ENCODE peak calls at places on chromosomes 7 and 10, in six cellular contexts. One of them, this sample, is unnamed.

GRCh38 chr10:30645340-30645827 is 15.8 kb upstream of the LYZL2 start:
- DNase-seq in A549: peak; percentile 34
- DNase-seq in H9: peak; percentile 41
- DNase-seq in neural progenitor cell: peak; percentile 68
- DNase-seq in IMR-90: peak; percentile 47
- DNase-seq in H1: no peak
- DNase-seq in this sample: no peak

GRCh38 chr10:33087922-33088321 is 129.9 kb upstream of the ITGB1 start:
- DNase-seq in A549: no peak
- DNase-seq in H9: no peak
- DNase-seq in neural progenitor cell: no peak
- DNase-seq in IMR-90: no peak
- DNase-seq in H1: no peak
- DNase-seq in this sample: no peak

GRCh38 chr7:132492841-132493445 is 83.3 kb downstream of the PLXNA4 start:
- DNase-seq in A549: no peak
- DNase-seq in H9: no peak
- DNase-seq in neural progenitor cell: no peak
- DNase-seq in IMR-90: no peak
- DNase-seq in H1: no peak
- DNase-seq in this sample: no peak

GRCh38 chr7:63900394-63901203 is 98.0 kb upstream of the ZNF722 start:
- DNase-seq in A549: peak; percentile 38
- DNase-seq in H9: no peak
- DNase-seq in neural progenitor cell: no peak
- DNase-seq in IMR-90: no peak
- DNase-seq in H1: no peak
- DNase-seq in this sample: no peak

GRCh38 chr10:112783653-112784426 is 166.2 kb upstream of the TCF7L2 start:
- DNase-seq in A549: no peak
- DNase-seq in H9: no peak
- DNase-seq in neural progenitor cell: peak; percentile 37
- DNase-seq in IMR-90: no peak
- DNase-seq in H1: no peak
- DNase-seq in this sample: no peak

GRCh38 chr7:157757776-157758467 is 421.1 kb downstream of the DNAJB6 start:
- DNase-seq in A549: no peak
- DNase-seq in H9: peak; percentile 43
- DNase-seq in neural progenitor cell: no peak
- DNase-seq in IMR-90: no peak
- DNase-seq in H1: no peak
- DNase-seq in this sample: no peak

GRCh38 chr7:83655951-83656556 is 7.1 kb upstream of the SEMA3E start:
- DNase-seq in A549: peak; percentile 70
- DNase-seq in H9: no peak
- DNase-seq in neural progenitor cell: peak; percentile 54
- DNase-seq in IMR-90: peak; percentile 61
- DNase-seq in H1: no peak
- DNase-seq in this sample: peak; percentile 42

GRCh38 chr7:157224627-157225026 is 85.9 kb downstream of the UBE3C start:
- DNase-seq in A549: peak; percentile 65
- DNase-seq in H9: no peak
- DNase-seq in neural progenitor cell: no peak
- DNase-seq in IMR-90: peak; percentile 59
- DNase-seq in H1: no peak
- DNase-seq in this sample: no peak

GRCh38 chr7:77543910-77544309 is 6.8 kb downstream of the PTPN12 start:
- DNase-seq in A549: no peak
- DNase-seq in H9: no peak
- DNase-seq in neural progenitor cell: no peak
- DNase-seq in IMR-90: no peak
- DNase-seq in H1: no peak
- DNase-seq in this sample: no peak

GRCh38 chr7:125061776-125062397 is 132.3 kb upstream of the POT1 start:
- DNase-seq in A549: peak; percentile 45
- DNase-seq in H9: no peak
- DNase-seq in neural progenitor cell: peak; percentile 7
- DNase-seq in IMR-90: peak; percentile 41
- DNase-seq in H1: no peak
- DNase-seq in this sample: peak; percentile 44

GRCh38 chr7:21429021-21429420 is 1.1 kb downstream of the SP4 start:
- DNase-seq in A549: no peak
- DNase-seq in H9: no peak
- DNase-seq in neural progenitor cell: peak; percentile 24
- DNase-seq in IMR-90: no peak
- DNase-seq in H1: no peak
- DNase-seq in this sample: peak; percentile 57

GRCh38 chr7:14233026-14233897 is 243.8 kb upstream of the ETV1 start:
- DNase-seq in A549: no peak
- DNase-seq in H9: no peak
- DNase-seq in neural progenitor cell: no peak
- DNase-seq in IMR-90: peak; percentile 56
- DNase-seq in H1: no peak
- DNase-seq in this sample: no peak

GRCh38 chr10:91345716-91346115 is 64.4 kb upstream of the HECTD2 start:
- DNase-seq in A549: no peak
- DNase-seq in H9: no peak
- DNase-seq in neural progenitor cell: no peak
- DNase-seq in IMR-90: peak; percentile 67
- DNase-seq in H1: no peak
- DNase-seq in this sample: no peak

GRCh38 chr10:63437334-63437949 is 28.3 kb downstream of the JMJD1C start:
- DNase-seq in A549: no peak
- DNase-seq in H9: no peak
- DNase-seq in neural progenitor cell: no peak
- DNase-seq in IMR-90: peak; percentile 43
- DNase-seq in H1: no peak
- DNase-seq in this sample: no peak

GRCh38 chr10:97023401-97024180 is 162.2 kb downstream of the SLIT1 start:
- DNase-seq in A549: no peak
- DNase-seq in H9: no peak
- DNase-seq in neural progenitor cell: no peak
- DNase-seq in IMR-90: no peak
- DNase-seq in H1: no peak
- DNase-seq in this sample: no peak

GRCh38 chr7:16801111-16801542 is 3.7 kb downstream of the AGR2 start:
- DNase-seq in A549: peak; percentile 80
- DNase-seq in H9: no peak
- DNase-seq in neural progenitor cell: peak; percentile 60
- DNase-seq in IMR-90: peak; percentile 83
- DNase-seq in H1: no peak
- DNase-seq in this sample: peak; percentile 74

GRCh38 chr7:116271161-116271979 is 61.0 kb downstream of the TES start:
- DNase-seq in A549: peak; percentile 36
- DNase-seq in H9: no peak
- DNase-seq in neural progenitor cell: no peak
- DNase-seq in IMR-90: peak; percentile 85
- DNase-seq in H1: no peak
- DNase-seq in this sample: no peak

GRCh38 chr10:114821915-114822770 is 563 bp downstream of the FHIP2A start:
- DNase-seq in A549: peak; percentile 46
- DNase-seq in H9: peak; percentile 41
- DNase-seq in neural progenitor cell: peak; percentile 53
- DNase-seq in IMR-90: peak; percentile 14
- DNase-seq in H1: no peak
- DNase-seq in this sample: peak; percentile 71

DNA sequence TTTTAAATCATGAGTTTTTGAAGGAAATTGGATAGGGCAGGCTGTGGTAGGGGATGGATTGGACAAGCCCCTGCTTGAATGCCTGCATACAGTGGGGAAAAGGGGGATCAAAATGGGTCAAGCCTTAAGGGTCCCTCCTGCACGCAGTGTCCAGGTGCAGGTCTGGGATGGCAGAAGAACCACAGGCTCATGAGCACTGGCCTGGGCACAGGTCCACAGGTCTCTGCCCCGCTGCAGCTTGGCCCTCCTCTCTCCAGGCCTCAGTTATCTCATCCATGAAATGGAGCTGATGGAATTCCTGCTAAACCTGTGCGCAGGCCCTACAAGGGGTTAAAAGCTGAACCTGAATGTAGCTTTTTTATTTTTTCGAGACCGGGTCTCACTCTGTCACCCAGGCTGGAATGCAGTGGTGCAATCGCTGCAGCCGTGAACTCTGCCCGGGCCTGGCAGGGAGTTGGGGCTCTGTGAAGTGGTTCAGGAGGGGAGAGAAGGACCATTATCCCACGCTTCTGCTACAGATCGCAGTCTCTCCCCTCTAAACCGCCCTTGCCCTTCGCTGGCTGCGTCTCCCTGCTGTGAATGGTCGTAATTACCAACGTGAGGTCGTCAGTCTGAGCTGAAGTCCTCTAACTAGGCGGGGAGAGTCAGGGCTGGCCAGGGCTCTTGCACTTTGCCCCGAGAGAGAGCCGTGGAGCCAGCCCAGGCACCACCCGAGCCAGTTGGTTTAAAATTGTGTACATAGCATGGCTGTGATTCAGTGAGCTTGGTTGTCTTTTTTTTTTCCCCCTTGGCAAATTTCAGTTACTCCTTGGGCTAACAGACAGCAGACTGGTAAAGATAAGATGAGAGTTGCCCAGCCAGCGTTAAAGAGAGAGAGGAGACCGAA is 77.5 kb upstream of the GTF2I start:
- DNase-seq in A549: peak; percentile 89
- DNase-seq in H9: no peak
- DNase-seq in neural progenitor cell: no peak
- DNase-seq in IMR-90: peak; percentile 36
- DNase-seq in H1: no peak
- DNase-seq in this sample: no peak
- H3K4me2 ChIP-seq in A549: peak overlapping the region; percentile 89
- H3K4me2 ChIP-seq in H9: no peak overlapping the region
- H3K4me2 ChIP-seq in neural progenitor cell: no peak overlapping the region
- H3K4me2 ChIP-seq in IMR-90: peak overlapping the region; percentile 53
- H3K4me2 ChIP-seq in H1: no peak overlapping the region
- H3K4me2 ChIP-seq in this sample: no peak overlapping the region

GRCh38 chr10:132641966-132642731 is 104.6 kb downstream of the INPP5A start:
- DNase-seq in A549: no peak
- DNase-seq in H9: no peak
- DNase-seq in neural progenitor cell: no peak
- DNase-seq in IMR-90: no peak
- DNase-seq in H1: no peak
- DNase-seq in this sample: no peak
- H3K4me2 ChIP-seq in A549: no peak overlapping the region
- H3K4me2 ChIP-seq in H9: no peak overlapping the region
- H3K4me2 ChIP-seq in neural progenitor cell: no peak overlapping the region
- H3K4me2 ChIP-seq in IMR-90: no peak overlapping the region
- H3K4me2 ChIP-seq in H1: no peak overlapping the region
- H3K4me2 ChIP-seq in this sample: no peak overlapping the region

GRCh38 chr7:26157520-26158105 is 5.6 kb downstream of the NFE2L3 start:
- DNase-seq in A549: no peak
- DNase-seq in H9: no peak
- DNase-seq in neural progenitor cell: no peak
- DNase-seq in IMR-90: no peak
- DNase-seq in H1: no peak
- DNase-seq in this sample: no peak
- H3K4me2 ChIP-seq in A549: no peak overlapping the region
- H3K4me2 ChIP-seq in H9: no peak overlapping the region
- H3K4me2 ChIP-seq in neural progenitor cell: no peak overlapping the region
- H3K4me2 ChIP-seq in IMR-90: no peak overlapping the region
- H3K4me2 ChIP-seq in H1: no peak overlapping the region
- H3K4me2 ChIP-seq in this sample: no peak overlapping the region

GRCh38 chr10:78957471-78958039 is 111.2 kb upstream of the ZMIZ1 start:
- DNase-seq in A549: no peak
- DNase-seq in H9: no peak
- DNase-seq in neural progenitor cell: no peak
- DNase-seq in IMR-90: peak; percentile 53
- DNase-seq in H1: no peak
- DNase-seq in this sample: no peak

GRCh38 chr10:78959217-78959616 is 109.5 kb upstream of the ZMIZ1 start:
- DNase-seq in A549: no peak
- DNase-seq in H9: no peak
- DNase-seq in neural progenitor cell: no peak
- DNase-seq in IMR-90: no peak
- DNase-seq in H1: no peak
- DNase-seq in this sample: no peak

GRCh38 chr10:78961760-78962159 is 107.0 kb upstream of the ZMIZ1 start:
- DNase-seq in A549: no peak
- DNase-seq in H9: no peak
- DNase-seq in neural progenitor cell: no peak
- DNase-seq in IMR-90: no peak
- DNase-seq in H1: no peak
- DNase-seq in this sample: no peak

GRCh38 chr10:78959901-78960300 is 108.9 kb upstream of the ZMIZ1 start:
- DNase-seq in A549: no peak
- DNase-seq in H9: no peak
- DNase-seq in neural progenitor cell: no peak
- DNase-seq in IMR-90: peak; percentile 36
- DNase-seq in H1: no peak
- DNase-seq in this sample: no peak

DNA sequence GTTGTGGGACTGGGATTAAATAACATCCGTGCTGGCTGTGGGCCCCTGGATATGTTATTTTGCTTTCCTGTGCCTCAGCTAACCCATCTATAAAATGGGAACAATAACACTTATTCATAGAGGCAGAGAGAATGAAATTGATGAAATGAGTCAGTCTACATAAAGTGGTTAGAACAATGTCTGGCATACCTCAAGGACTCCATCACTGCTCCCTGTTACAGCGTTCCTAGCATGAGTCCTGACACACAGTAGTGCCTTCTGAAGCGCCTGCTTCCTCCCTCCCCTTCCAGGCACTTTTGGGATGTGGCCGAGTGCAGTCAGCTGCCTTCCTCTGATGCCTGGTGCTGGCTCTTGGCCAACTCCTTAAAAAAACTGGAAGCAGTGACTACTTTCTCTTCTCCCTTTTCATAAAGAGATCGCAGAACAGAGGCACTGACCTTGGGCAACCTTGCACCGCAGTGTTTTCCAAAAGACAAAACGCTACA is 108.4 kb upstream of the ZMIZ1 start:
- DNase-seq in A549: no peak
- DNase-seq in H9: no peak
- DNase-seq in neural progenitor cell: no peak
- DNase-seq in IMR-90: peak; percentile 90
- DNase-seq in H1: no peak
- DNase-seq in this sample: no peak
- H3K4me2 ChIP-seq in A549: no peak overlapping the region
- H3K4me2 ChIP-seq in H9: no peak overlapping the region
- H3K4me2 ChIP-seq in neural progenitor cell: no peak overlapping the region
- H3K4me2 ChIP-seq in IMR-90: peak overlapping the region; percentile 24
- H3K4me2 ChIP-seq in H1: no peak overlapping the region
- H3K4me2 ChIP-seq in this sample: no peak overlapping the region